ENCODE peak calls at places on chromosome 16, in ten cellular contexts. W is Calu3, V is lower lobe of right lung, P is B cell, Z is lower leg skin, M is ascending aorta, A is nephron progenitor cell, D is cardiac fibroblast, T is thoracic aorta, R is AG04450. K is an unnamed sample.

GRCh38 chr16:77922355-77922754 is 100.0 kb upstream of the CLEC3A start:
- DNase-seq in W (no peak), V (no peak), P (no peak), Z (no peak), M (no peak), A (no peak), D (no peak), T (no peak), R (no peak), K (no peak)

GRCh38 chr16:79272141-79272577 is 328.4 kb downstream of the MAF start:
- DNase-seq in W (no peak), V (peak), P (no peak), Z (no peak), M (no peak), A (no peak), D (no peak), T (no peak), R (no peak), K (no peak)

GRCh38 chr16:1093284-1094123 is 2.5 kb downstream of the C1QTNF8 start:
- DNase-seq in W (no peak), V (no peak), P (no peak), Z (no peak), M (no peak), A (no peak), D (peak), T (no peak), R (no peak), K (no peak)

GRCh38 chr16:19071811-19072777 is 4.7 kb downstream of the COQ7 start:
- DNase-seq in W (peak), V (peak), P (peak), Z (peak), M (peak), A (peak), D (peak), T (no peak), R (no peak), K (no peak)

GRCh38 chr16:21638573-21638975 is 13.8 kb downstream of the IGSF6 start:
- DNase-seq in W (peak), V (no peak), P (no peak), Z (no peak), M (no peak), A (no peak), D (peak), T (no peak), R (no peak), K (no peak)

GRCh38 chr16:75801307-75801706 is 75.0 kb upstream of the CPHXL start:
- DNase-seq in W (no peak), V (no peak), P (no peak), Z (no peak), M (no peak), A (no peak), D (no peak), T (no peak), R (no peak), K (no peak)

GRCh38 chr16:84483882-84484565 is 20.4 kb downstream of the MEAK7 start:
- DNase-seq in W (no peak), V (no peak), P (no peak), Z (no peak), M (no peak), A (no peak), D (no peak), T (no peak), R (no peak), K (no peak)

GRCh38 chr16:49183911-49184310 is 97.7 kb downstream of the CBLN1 start:
- DNase-seq in W (peak), V (no peak), P (no peak), Z (no peak), M (no peak), A (peak), D (no peak), T (no peak), R (no peak), K (no peak)

GRCh38 chr16:48963306-48963705 is 318.3 kb downstream of the CBLN1 start:
- DNase-seq in W (no peak), V (no peak), P (no peak), Z (no peak), M (no peak), A (no peak), D (no peak), T (no peak), R (no peak), K (no peak)

GRCh38 chr16:7408700-7409340 is 76.2 kb downstream of the RBFOX1 start:
- DNase-seq in W (no peak), V (no peak), P (no peak), Z (no peak), M (no peak), A (no peak), D (no peak), T (no peak), R (no peak), K (no peak)

GRCh38 chr16:4936181-4936990 is 562 bp downstream of the PPL start:
- DNase-seq in W (peak), V (peak), P (peak), Z (no peak), M (no peak), A (peak), D (peak), T (no peak), R (no peak), K (no peak)

GRCh38 chr16:81212830-81213465 is 25.5 kb upstream of the BCO1 start:
- DNase-seq in W (no peak), V (no peak), P (no peak), Z (no peak), M (no peak), A (no peak), D (no peak), T (no peak), R (no peak), K (no peak)

GRCh38 chr16:74771656-74772315 is 2.8 kb downstream of the FA2H start:
- DNase-seq in W (no peak), V (no peak), P (peak), Z (no peak), M (no peak), A (no peak), D (no peak), T (no peak), R (no peak), K (no peak)

GRCh38 chr16:18582902-18583301 is 21.0 kb upstream of the NOMO2 start:
- DNase-seq in W (no peak), V (no peak), P (no peak), Z (no peak), M (no peak), A (no peak), D (no peak), T (no peak), R (no peak), K (no peak)

GRCh38 chr16:22938647-22939046 is 124.7 kb downstream of the HS3ST2 start:
- DNase-seq in W (no peak), V (no peak), P (no peak), Z (no peak), M (no peak), A (no peak), D (no peak), T (no peak), R (no peak), K (no peak)

GRCh38 chr16:600781-601180 is 10.9 kb downstream of the RAB40C start:
- DNase-seq in W (no peak), V (no peak), P (no peak), Z (no peak), M (no peak), A (no peak), D (peak), T (no peak), R (no peak), K (no peak)

DNA sequence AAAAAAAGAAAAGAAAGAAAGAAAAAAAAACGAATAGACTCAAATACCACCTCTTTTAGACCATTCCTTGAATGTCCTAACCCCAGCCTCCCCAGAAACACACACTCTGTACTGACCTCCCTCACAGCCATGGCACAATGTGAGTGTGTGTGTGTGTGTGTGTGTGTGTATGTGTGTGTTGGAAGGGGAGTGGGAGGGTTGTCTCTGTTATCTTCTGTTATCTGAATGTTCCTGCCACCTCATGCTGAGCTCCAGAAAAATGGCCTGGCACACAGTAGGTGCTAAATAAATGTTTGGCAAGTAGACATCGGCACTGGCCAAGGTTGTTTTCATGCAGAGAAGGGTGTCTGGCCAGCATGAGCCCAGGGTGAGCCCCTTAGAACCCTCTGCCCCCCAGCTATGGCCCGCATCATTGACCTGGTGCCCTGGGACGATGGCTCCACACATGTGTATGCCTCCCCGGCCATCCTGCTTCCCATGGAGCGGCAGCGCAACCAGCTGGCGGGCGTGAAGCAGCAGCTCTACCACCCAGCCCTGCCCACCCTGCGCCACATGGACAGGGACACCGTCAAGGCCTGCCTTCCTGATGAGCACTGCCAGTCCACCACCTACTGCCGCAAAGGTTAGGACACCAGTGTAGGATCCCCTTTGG is 6.6 kb upstream of the CNGB1 start:
- DNase-seq in W (no peak), V (peak), P (no peak), Z (no peak), M (no peak), A (no peak), D (no peak), T (no peak), R (no peak), K (no peak)
- TF ChIP-seq CTCF in W (no peak), V (no peak), P (no peak), Z (no peak), M (no peak), A (no peak), D (no peak), T (no peak), R (no peak), K (no peak)

DNA sequence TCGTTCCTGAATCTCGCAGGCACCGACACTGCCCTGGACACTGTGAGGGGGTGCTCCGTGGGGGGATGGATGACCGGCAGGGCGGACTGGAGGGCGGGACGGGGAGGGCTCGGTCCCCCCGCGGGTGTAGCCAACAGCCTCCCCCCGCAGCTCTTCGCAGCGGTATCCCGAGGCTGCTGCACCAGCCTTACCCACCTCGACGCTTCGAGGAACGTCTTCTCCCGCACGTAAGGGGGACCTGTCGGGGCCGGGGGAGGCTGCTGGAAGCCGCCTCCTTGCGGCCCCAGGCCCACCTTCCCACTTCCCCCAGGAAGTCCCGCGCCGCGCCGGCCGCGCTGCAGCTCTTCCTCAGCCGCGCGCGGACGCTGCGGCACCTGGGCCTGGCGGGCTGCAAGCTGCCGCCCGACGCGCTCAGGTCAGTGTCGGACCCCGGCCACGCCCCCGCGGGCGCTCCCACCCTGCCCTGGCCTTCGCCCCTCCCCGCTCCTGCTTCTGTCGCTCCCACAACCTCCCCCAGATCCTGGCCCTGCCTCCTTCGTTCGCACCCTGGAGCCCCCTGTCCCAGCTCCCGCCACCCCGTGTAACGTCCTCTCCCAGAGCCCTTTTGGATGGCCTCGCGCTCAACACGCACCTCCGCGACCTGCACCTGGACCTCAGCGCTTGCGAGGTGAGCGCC is 3.3 kb downstream of the CARMIL2 start:
- DNase-seq in W (no peak), V (peak), P (peak), Z (no peak), M (no peak), A (no peak), D (no peak), T (no peak), R (no peak), K (no peak)
- TF ChIP-seq CTCF in W (no peak), V (no peak), P (no peak), Z (no peak), M (no peak), A (no peak), D (no peak), T (no peak), R (no peak), K (no peak)

DNA sequence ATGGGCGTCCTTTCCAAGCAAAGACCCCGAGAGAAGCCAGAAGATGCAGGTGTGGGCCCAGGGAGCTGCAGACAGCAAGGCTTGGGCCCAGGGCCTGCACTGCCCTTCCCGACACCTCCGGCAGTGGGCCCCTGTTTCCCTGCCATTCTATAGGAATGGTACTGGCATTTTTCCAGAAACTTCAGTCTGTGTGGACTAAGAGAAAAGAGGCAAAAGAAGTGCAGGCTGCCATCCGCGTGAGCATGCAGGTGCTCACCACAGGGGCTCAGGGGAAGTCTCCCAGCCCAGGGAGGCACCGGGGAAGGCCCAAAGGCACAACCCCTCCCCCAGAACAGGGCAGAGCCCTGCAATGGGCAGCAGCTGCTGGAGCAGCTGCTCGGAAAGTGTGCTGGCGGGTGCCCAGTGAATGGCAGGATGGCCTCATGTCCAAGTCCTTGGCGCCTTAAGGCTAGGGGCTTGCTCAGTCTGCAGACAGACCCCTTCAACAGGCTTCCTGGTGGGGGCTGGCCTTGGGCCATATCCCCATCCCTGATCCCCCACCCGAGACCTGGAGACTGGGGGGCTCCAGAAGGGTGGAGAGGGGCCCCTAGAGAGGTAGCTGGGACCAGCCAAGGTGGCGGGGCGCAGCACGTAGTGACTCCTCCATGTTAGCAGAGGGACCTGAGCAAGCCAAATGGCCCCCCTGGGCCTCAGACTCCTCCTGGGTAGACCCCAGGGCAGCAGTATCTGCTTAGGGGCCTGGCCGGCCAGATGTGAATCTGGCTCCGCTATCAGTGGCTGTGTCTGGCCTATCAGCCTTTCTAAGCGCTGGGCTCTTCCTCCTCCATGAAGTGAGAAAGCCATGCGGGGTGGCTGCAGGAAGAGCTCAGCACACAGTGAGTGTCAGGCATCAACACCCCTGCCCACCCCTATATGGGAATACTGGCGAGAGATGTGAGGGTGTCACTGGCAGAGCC is 6.7 kb upstream of the TPPP3 start:
- DNase-seq in W (no peak), V (peak), P (no peak), Z (no peak), M (no peak), A (no peak), D (no peak), T (no peak), R (no peak), K (no peak)
- TF ChIP-seq CTCF in W (no peak), V (no peak), P (peak), Z (no peak), M (peak), A (no peak), D (no peak), T (no peak), R (no peak), K (no peak)

GRCh38 chr16:70769131-70769530 is 31.8 kb downstream of the VAC14 start:
- DNase-seq in W (no peak), V (no peak), P (no peak), Z (no peak), M (no peak), A (no peak), D (no peak), T (no peak), R (no peak), K (no peak)

GRCh38 chr16:70770968-70771552 is 29.9 kb downstream of the VAC14 start:
- DNase-seq in W (peak), V (no peak), P (peak), Z (peak), M (peak), A (peak), D (peak), T (no peak), R (no peak), K (no peak)

GRCh38 chr16:70769761-70770160 is 31.2 kb downstream of the VAC14 start:
- DNase-seq in W (no peak), V (no peak), P (no peak), Z (no peak), M (no peak), A (no peak), D (no peak), T (no peak), R (no peak), K (no peak)

GRCh38 chr16:70772493-70772892 is 28.5 kb downstream of the VAC14 start:
- DNase-seq in W (no peak), V (no peak), P (no peak), Z (no peak), M (no peak), A (no peak), D (peak), T (no peak), R (no peak), K (no peak)

DNA sequence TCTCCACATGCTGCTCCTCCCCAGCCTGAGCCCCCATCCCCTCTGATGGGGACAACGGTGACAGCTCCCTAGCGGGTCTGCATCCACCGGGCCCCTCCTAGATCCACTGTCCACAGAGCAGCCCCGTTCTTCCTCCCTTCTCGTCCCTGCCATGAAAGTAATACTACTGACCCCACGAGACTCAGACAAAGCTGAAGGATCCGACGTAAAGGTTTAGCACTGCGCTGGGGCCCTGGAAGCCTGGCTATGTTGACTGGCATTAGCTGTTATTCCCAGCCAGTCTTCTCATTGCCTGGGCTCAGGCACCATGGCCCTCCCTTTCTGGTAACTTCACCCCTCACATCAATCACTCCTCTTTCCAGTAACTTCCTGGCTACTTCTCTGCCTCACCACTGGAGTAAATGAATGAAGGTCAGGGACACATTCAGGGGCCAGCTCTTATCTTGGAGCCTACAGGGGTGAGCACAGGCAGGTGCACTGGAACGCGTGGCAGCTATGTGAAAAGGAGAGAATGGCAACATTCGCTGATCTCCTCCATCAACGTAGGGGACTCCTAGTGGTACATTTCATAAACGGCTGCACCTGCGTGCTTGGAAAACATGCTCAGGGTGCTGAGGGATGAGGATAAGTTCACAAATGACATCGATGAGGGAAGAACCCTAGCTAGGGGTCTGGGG is 30.5 kb downstream of the VAC14 start:
- DNase-seq in W (no peak), V (no peak), P (no peak), Z (no peak), M (no peak), A (no peak), D (no peak), T (no peak), R (no peak), K (no peak)
- TF ChIP-seq CTCF in W (no peak), V (no peak), P (no peak), Z (no peak), M (no peak), A (no peak), D (peak), T (no peak), R (no peak), K (no peak)

GRCh38 chr16:67883872-67884261 is 818 bp upstream of the NRN1L start:
- DNase-seq in W (peak), V (peak), P (peak), Z (no peak), M (peak), A (peak), D (peak), T (no peak), R (no peak), K (no peak)

GRCh38 chr16:67881557-67882220 is 3.0 kb upstream of the NRN1L start:
- DNase-seq in W (no peak), V (no peak), P (peak), Z (no peak), M (no peak), A (no peak), D (no peak), T (no peak), R (no peak), K (no peak)

GRCh38 chr16:67884684-67885083 is at the start of gene NRN1L:
- DNase-seq in W (no peak), V (peak), P (no peak), Z (peak), M (peak), A (peak), D (peak), T (peak), R (peak), K (no peak)

GRCh38 chr16:67882374-67883145 is 2.1 kb upstream of the NRN1L start:
- DNase-seq in W (no peak), V (no peak), P (no peak), Z (no peak), M (no peak), A (no peak), D (peak), T (no peak), R (no peak), K (no peak)

GRCh38 chr16:67883146-67883871 is 1.4 kb upstream of the NRN1L start:
- DNase-seq in W (no peak), V (no peak), P (no peak), Z (no peak), M (no peak), A (no peak), D (no peak), T (no peak), R (no peak), K (no peak)
- TF ChIP-seq CTCF in W (no peak), V (no peak), P (no peak), Z (no peak), M (no peak), A (no peak), D (no peak), T (no peak), R (no peak), K (no peak)

GRCh38 chr16:85548375-85548774 is 64.7 kb upstream of the GSE1 start:
- DNase-seq in W (no peak), V (no peak), P (no peak), Z (no peak), M (no peak), A (no peak), D (no peak), T (no peak), R (no peak), K (no peak)
- TF ChIP-seq CTCF in W (no peak), V (no peak), P (no peak), Z (no peak), M (no peak), A (no peak), D (no peak), T (no peak), R (no peak), K (no peak)

GRCh38 chr16:89491238-89491869 is 993 bp upstream of the ANKRD11 start:
- DNase-seq in W (no peak), V (no peak), P (no peak), Z (no peak), M (no peak), A (no peak), D (no peak), T (no peak), R (no peak), K (no peak)
- TF ChIP-seq CTCF in W (peak), V (no peak), P (peak), Z (no peak), M (no peak), A (peak), D (peak), T (peak), R (peak), K (peak)

K was measured in epithelial cell of proximal tubule.